ENCODE peak calls at places on chromosomes 7 and 10, in ten cellular contexts. C is lower lobe of right lung, W is cardiac fibroblast, Y is HCT116, L is choroid plexus epithelial cell, D is OCI-LY7, O is heart left ventricle, F is brain microvascular endothelial cell, K is A673, A is nephron progenitor cell. I is an unnamed sample.

GRCh38 chr10:116742367-116743265 is at the start of gene HSPA12A:
- DNase-seq in C (peak; percentile 79), W (peak; percentile 93), Y (peak; percentile 50), L (peak; percentile 88), D (no peak), O (peak; percentile 86), F (peak; percentile 90), K (peak; percentile 70), A (peak; percentile 87), I (peak; percentile 39)

GRCh38 chr7:24729365-24730017 is 27.8 kb downstream of the GSDME start:
- DNase-seq in C (no peak), W (no peak), Y (no peak), L (no peak), D (no peak), O (no peak), F (no peak), K (no peak), A (no peak), I (no peak)

GRCh38 chr7:25671087-25671486 is 442.8 kb upstream of the NPVF start:
- DNase-seq in C (no peak), W (no peak), Y (no peak), L (peak; percentile 16), D (no peak), O (no peak), F (peak; percentile 83), K (no peak), A (no peak), I (no peak)

GRCh38 chr10:26776258-26776657 is 78.8 kb downstream of the PDSS1 start:
- DNase-seq in C (no peak), W (no peak), Y (no peak), L (no peak), D (no peak), O (no peak), F (no peak), K (no peak), A (no peak), I (no peak)

GRCh38 chr10:110074986-110075664 is 67.3 kb downstream of the ADD3 start:
- DNase-seq in C (no peak), W (peak; percentile 87), Y (no peak), L (peak; percentile 96), D (peak; percentile 23), O (no peak), F (peak; percentile 84), K (peak; percentile 73), A (no peak), I (peak; percentile 79)

GRCh38 chr7:78850093-78850740 is 603.2 kb downstream of the MAGI2 start:
- DNase-seq in C (no peak), W (no peak), Y (no peak), L (no peak), D (no peak), O (no peak), F (no peak), K (no peak), A (no peak), I (no peak)

GRCh38 chr7:41035788-41036187 is 667.1 kb downstream of the INHBA start:
- DNase-seq in C (no peak), W (no peak), Y (no peak), L (no peak), D (peak; percentile 24), O (no peak), F (no peak), K (peak; percentile 60), A (no peak), I (no peak)

GRCh38 chr7:99372275-99373085 is 2.0 kb upstream of the ARPC1B start:
- DNase-seq in C (peak; percentile 72), W (no peak), Y (no peak), L (peak; percentile 74), D (no peak), O (peak; percentile 43), F (peak; percentile 38), K (no peak), A (peak; percentile 42), I (no peak)

GRCh38 chr10:124679401-124679800 is 64.8 kb downstream of the FAM53B start:
- DNase-seq in C (peak; percentile 33), W (no peak), Y (no peak), L (no peak), D (no peak), O (peak; percentile 25), F (no peak), K (no peak), A (no peak), I (no peak)

GRCh38 chr7:151438864-151439601 is 908 bp downstream of the CRYGN start:
- DNase-seq in C (no peak), W (no peak), Y (no peak), L (no peak), D (no peak), O (no peak), F (no peak), K (no peak), A (no peak), I (no peak)

GRCh38 chr10:124010563-124011131 is 82.8 kb downstream of the CHST15 start:
- DNase-seq in C (peak; percentile 45), W (no peak), Y (peak; percentile 24), L (no peak), D (no peak), O (no peak), F (no peak), K (no peak), A (peak; percentile 70), I (no peak)

GRCh38 chr7:26658698-26659084 is 205.7 kb downstream of the SKAP2 start:
- DNase-seq in C (no peak), W (no peak), Y (no peak), L (no peak), D (no peak), O (no peak), F (no peak), K (no peak), A (no peak), I (no peak)

GRCh38 chr10:44395902-44396670 is 11.2 kb upstream of the CXCL12 start:
- DNase-seq in C (no peak), W (no peak), Y (no peak), L (no peak), D (no peak), O (no peak), F (no peak), K (no peak), A (no peak), I (no peak)

GRCh38 chr10:132036153-132036886 is 29.4 kb upstream of the JAKMIP3 start:
- DNase-seq in C (no peak), W (peak; percentile 14), Y (no peak), L (peak; percentile 18), D (no peak), O (peak; percentile 39), F (no peak), K (peak; percentile 55), A (peak; percentile 72), I (no peak)

DNA sequence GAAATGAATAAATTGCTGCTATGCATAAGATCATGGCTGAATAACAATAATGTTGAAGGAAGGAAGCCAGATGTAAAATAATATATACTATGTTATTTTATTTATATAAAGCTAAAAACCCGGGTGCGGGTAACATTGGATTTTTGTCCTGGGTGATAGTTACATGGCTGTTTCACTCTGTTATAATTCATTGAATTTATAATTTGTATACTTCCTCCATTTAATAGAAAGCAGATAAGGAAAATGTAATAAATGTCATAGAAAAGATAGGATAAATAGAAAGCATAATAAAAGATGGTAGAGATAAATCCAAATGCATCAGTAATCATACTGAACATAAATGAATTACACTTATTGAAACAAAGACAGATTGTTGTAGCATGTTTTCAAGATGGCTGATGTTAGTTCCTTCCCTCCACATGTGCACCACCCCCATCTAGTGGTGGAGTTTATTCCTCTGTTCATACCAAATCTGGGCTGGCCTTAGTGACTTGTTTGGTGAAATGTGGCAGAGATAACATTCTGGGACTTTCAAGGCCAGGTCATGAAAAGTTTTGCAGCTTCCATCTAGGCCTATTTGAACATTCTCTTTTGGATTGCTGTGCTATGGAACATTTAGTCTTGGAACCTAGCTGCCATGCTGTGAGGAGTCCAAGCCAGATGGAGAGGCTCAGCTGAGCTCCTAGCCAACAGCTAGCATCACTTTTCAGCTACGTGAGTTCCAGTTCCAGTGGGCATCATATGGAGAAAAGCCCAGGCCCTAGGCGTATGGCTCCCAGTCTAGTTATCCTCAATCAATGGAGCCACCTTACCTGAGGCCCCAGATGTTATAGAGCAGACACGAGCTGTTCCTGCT is 46.9 kb downstream of the AHCYL2 start:
- DNase-seq in C (no peak), W (peak; percentile 70), Y (peak; percentile 38), L (peak; percentile 86), D (peak; percentile 67), O (no peak), F (peak; percentile 48), K (peak; percentile 88), A (peak; percentile 6), I (peak; percentile 22)
- TF ChIP-seq CTCF in C (peak; percentile 77), W (peak; percentile 67), Y (peak; percentile 69), L (peak; percentile 86), D (peak; percentile 91), O (peak; percentile 29), F (peak; percentile 79), K (peak; percentile 84), A (peak; percentile 41), I (peak; percentile 67)

DNA sequence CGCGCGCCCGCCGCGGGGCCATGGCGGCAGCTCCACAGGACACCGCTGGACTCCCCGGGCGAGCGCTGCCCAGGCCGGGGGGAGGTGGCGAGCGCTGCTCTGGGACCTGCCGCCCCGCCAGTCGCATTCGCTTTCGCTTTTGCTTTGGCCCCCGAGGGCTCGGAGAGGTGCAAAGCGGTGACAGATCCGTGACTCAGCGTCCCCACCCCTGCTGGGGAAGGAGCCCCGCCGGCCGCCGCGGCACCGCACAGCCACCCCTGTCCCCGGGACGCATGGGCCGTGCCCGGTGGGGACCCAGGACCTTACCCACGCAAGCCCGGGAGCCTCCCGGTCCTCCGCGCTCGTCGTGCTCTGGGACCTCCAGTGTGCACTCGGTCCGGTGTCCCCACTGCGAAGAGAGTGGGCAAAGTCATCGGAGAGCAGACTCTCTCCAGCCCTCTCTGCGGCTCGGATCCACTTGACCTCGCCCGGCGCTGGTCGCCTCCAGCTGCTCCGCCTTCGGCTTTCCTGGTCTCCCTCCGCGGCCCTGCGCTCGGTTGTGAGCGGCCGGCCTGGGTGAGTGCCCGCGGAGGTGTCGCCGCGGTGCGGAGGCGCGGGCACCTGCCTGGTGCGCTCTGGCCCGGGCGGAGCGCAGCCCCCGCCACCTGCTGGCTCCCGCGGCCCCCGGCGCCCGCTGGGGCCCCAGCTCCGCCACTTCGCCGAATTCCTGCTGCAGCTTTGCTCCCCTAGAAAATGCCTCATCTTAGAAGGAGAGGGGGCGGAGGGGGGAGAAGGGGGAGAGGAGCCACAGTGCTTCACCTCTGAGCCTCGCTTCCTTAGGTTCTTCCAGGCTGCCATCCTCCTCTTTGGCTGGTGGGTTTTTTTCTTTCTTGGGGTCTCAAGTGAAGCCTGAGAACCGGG is at the start of gene IL15RA:
- DNase-seq in C (peak; percentile 88), W (peak; percentile 52), Y (peak; percentile 39), L (peak; percentile 51), D (peak; percentile 81), O (peak; percentile 83), F (peak; percentile 25), K (peak; percentile 52), A (peak; percentile 65), I (no peak)
- TF ChIP-seq CTCF in C (peak; percentile 36), W (no peak), Y (no peak), L (no peak), D (peak; percentile 58), O (no peak), F (no peak), K (no peak), A (no peak), I (no peak)

GRCh38 chr7:64618785-64619456 is 47.0 kb upstream of the ZNF107 start:
- DNase-seq in C (no peak), W (peak; percentile 78), Y (peak; percentile 59), L (peak; percentile 69), D (peak; percentile 81), O (no peak), F (peak; percentile 47), K (peak; percentile 72), A (no peak), I (peak; percentile 19)
- TF ChIP-seq CTCF in C (peak; percentile 70), W (peak; percentile 37), Y (peak; percentile 44), L (peak; percentile 52), D (peak; percentile 92), O (peak; percentile 71), F (peak; percentile 47), K (peak; percentile 57), A (no peak), I (peak; percentile 26)

GRCh38 chr7:91201731-91202130 is 62.5 kb upstream of the FZD1 start:
- DNase-seq in C (no peak), W (no peak), Y (no peak), L (no peak), D (no peak), O (no peak), F (no peak), K (peak; percentile 64), A (no peak), I (no peak)
- TF ChIP-seq CTCF in C (no peak), W (no peak), Y (no peak), L (no peak), D (no peak), O (no peak), F (no peak), K (no peak), A (no peak), I (no peak)